ENCODE peak calls at places on chromosomes 12 and 14, in four cellular contexts. S is CD4-positive, CD25-positive, alpha-beta regulatory T cell; P is cardiac muscle cell; L is osteocyte. D is an unnamed sample.

GRCh38 chr12:64893961-64894360 is 69.5 kb downstream of the TBC1D30 start:
- DNase-seq in P (no peak), L (no peak), S (no peak), D (no peak)

GRCh38 chr12:43396671-43397070 is 155.3 kb downstream of the ADAMTS20 start:
- DNase-seq in P (no peak), S (no peak), L (no peak), D (no peak)

GRCh38 chr12:132483208-132483607 is 6.7 kb upstream of the FBRSL1 start:
- DNase-seq in P (no peak), S (no peak), L (no peak), D (no peak)

GRCh38 chr12:106144847-106145246 is 6.1 kb upstream of the NUAK1 start:
- DNase-seq in L (no peak), P (no peak), S (no peak), D (peak)

GRCh38 chr12:64116969-64117368 is 105.1 kb downstream of the KICS2 start:
- DNase-seq in L (no peak), S (no peak), P (no peak), D (no peak)

GRCh38 chr12:64400041-64400440 is 4.2 kb upstream of the XPOT start:
- DNase-seq in P (no peak), L (no peak), S (peak), D (no peak)

GRCh38 chr14:67239582-67239981 is 1.7 kb upstream of the PALS1 start:
- DNase-seq in L (no peak), S (no peak), P (no peak), D (no peak)

GRCh38 chr12:120814203-120814902 is 88.7 kb downstream of the ACADS start:
- DNase-seq in P (no peak), S (no peak), L (no peak), D (no peak)

GRCh38 chr12:56941299-56942017 is 7.2 kb upstream of the SDR9C7 start:
- DNase-seq in L (peak), P (no peak), S (peak), D (peak)

GRCh38 chr12:60174476-60174875 is 578.6 kb downstream of the SLC16A7 start:
- DNase-seq in L (no peak), S (no peak), P (no peak), D (no peak)

GRCh38 chr12:1758887-1759286 is 61.5 kb upstream of the LRTM2 start:
- DNase-seq in P (no peak), S (no peak), L (no peak), D (no peak)

GRCh38 chr12:90331821-90332220 is 623.2 kb downstream of the CCER1 start:
- DNase-seq in P (no peak), L (no peak), S (no peak), D (no peak)

GRCh38 chr12:12901158-12901791 is 9.9 kb downstream of the GPRC5A start:
- DNase-seq in L (no peak), S (no peak), P (no peak), D (no peak)

GRCh38 chr12:20367731-20368652 is at the start of gene PDE3A:
- DNase-seq in S (no peak), L (peak), P (peak), D (no peak)

GRCh38 chr12:78210894-78211302 is 380.2 kb downstream of the NAV3 start:
- DNase-seq in S (no peak), L (no peak), P (no peak), D (no peak)

GRCh38 chr14:19878029-19878642 is 3.2 kb downstream of the OR4K2 start:
- DNase-seq in P (no peak), S (peak), L (no peak), D (peak)

GRCh38 chr12:123038486-123038885 is 58.0 kb downstream of the ARL6IP4 start:
- DNase-seq in P (no peak), S (no peak), L (no peak), D (no peak)

GRCh38 chr12:12999959-13000615 is at the start of gene HEBP1:
- DNase-seq in S (peak), L (peak), P (peak), D (peak)

GRCh38 chr12:1593232-1594044 is 943 bp downstream of the FBXL14 start:
- DNase-seq in L (no peak), P (peak), S (peak), D (peak)

GRCh38 chr12:102093319-102093718 is 26.6 kb downstream of the NUP37 start:
- DNase-seq in P (no peak), L (no peak), S (no peak), D (no peak)